ENCODE peak calls at places on chromosomes 4 and X, in nine cellular contexts. J is endodermal cell; V is ovary; A is small intestine; I is Peyer's patch; E is heart right ventricle; X is esophagus squamous epithelium; Z is upper lobe of right lung; K is CD4-positive, CD25-positive, alpha-beta regulatory T cell. D is an unnamed sample.

GRCh38 chr4:47704693-47705325 is 133.1 kb downstream of the CORIN start:
- DNase-seq in V (no peak), A (peak), X (no peak), E (peak), J (peak), Z (no peak), K (no peak), I (no peak), D (no peak)

GRCh38 chr4:67437974-67438713 is 107.2 kb downstream of the CENPC start:
- DNase-seq in J (no peak), K (no peak), A (no peak), X (no peak), I (no peak), E (no peak), Z (no peak), V (no peak), D (no peak)

GRCh38 chr4:17155486-17155885 is 257.0 kb upstream of the LDB2 start:
- DNase-seq in Z (no peak), X (no peak), I (no peak), A (no peak), V (no peak), K (no peak), J (no peak), E (no peak), D (no peak)

GRCh38 chrX:25191403-25191802 is 175.6 kb upstream of the ARX start:
- DNase-seq in A (no peak), J (peak), Z (no peak), E (no peak), V (no peak), X (no peak), I (no peak), K (no peak), D (no peak)

GRCh38 chrX:112979879-112980278 is 139.2 kb upstream of the AMOT start:
- DNase-seq in K (no peak), J (no peak), I (no peak), A (no peak), E (no peak), V (no peak), Z (no peak), X (no peak), D (no peak)

GRCh38 chr4:1572521-1572920 is 111.6 kb downstream of the FAM53A start:
- DNase-seq in A (no peak), K (no peak), J (peak), X (no peak), E (no peak), Z (no peak), V (no peak), I (no peak), D (no peak)

GRCh38 chr4:113049421-113050355 is at the start of gene ANK2:
- DNase-seq in X (no peak), K (no peak), E (no peak), A (no peak), V (no peak), I (no peak), Z (no peak), J (peak), D (peak)

GRCh38 chr4:186606593-186606992 is 51.2 kb upstream of the MTNR1A start:
- DNase-seq in E (no peak), X (no peak), Z (no peak), I (no peak), V (no peak), A (no peak), J (peak), K (no peak), D (no peak)

GRCh38 chr4:53595204-53595603 is 3.9 kb upstream of the LNX1 start:
- DNase-seq in I (no peak), V (no peak), J (no peak), X (no peak), E (no peak), Z (no peak), K (no peak), A (no peak), D (no peak)

GRCh38 chrX:24833695-24834094 is 140.0 kb downstream of the POLA1 start:
- DNase-seq in J (no peak), I (no peak), K (no peak), X (no peak), A (no peak), Z (no peak), V (no peak), E (no peak), D (no peak)

GRCh38 chr4:78596111-78596742 is 44.7 kb downstream of the ANXA3 start:
- DNase-seq in K (no peak), Z (no peak), X (no peak), J (no peak), A (peak), E (no peak), V (no peak), I (no peak), D (no peak)

GRCh38 chrX:22366166-22366702 is 93.5 kb downstream of the CBLL2 start:
- DNase-seq in E (no peak), Z (no peak), K (no peak), I (no peak), A (no peak), X (no peak), J (no peak), V (no peak), D (no peak)

GRCh38 chr4:77044458-77045124 is 31.2 kb downstream of the CCNI start:
- DNase-seq in E (no peak), J (no peak), A (peak), V (no peak), Z (no peak), X (no peak), I (no peak), K (no peak), D (no peak)

GRCh38 chrX:17520206-17520605 is 145.2 kb downstream of the NHS start:
- DNase-seq in I (no peak), A (no peak), E (no peak), J (no peak), X (no peak), K (no peak), Z (no peak), V (no peak), D (no peak)

GRCh38 chrX:13151806-13152510 is 107.5 kb upstream of the FAM9C start:
- DNase-seq in I (no peak), J (no peak), X (no peak), E (peak), V (no peak), K (peak), A (no peak), Z (no peak), D (no peak)

GRCh38 chr4:149493492-149493891 is 322.2 kb downstream of the IQCM start:
- DNase-seq in I (no peak), K (no peak), Z (no peak), X (no peak), A (peak), J (no peak), E (no peak), V (no peak), D (no peak)

GRCh38 chr4:107453987-107454386 is 266.0 kb downstream of the PAPSS1 start:
- DNase-seq in A (no peak), E (no peak), I (no peak), Z (no peak), K (no peak), J (no peak), X (no peak), V (no peak), D (no peak)

GRCh38 chrX:46812445-46812844 is 24.4 kb upstream of the RP2 start:
- DNase-seq in J (no peak), I (no peak), X (no peak), E (no peak), K (no peak), A (no peak), Z (no peak), V (no peak), D (no peak)

GRCh38 chr4:18480928-18481327 is 459.4 kb upstream of the LCORL start:
- DNase-seq in Z (no peak), X (no peak), V (no peak), A (peak), I (no peak), J (no peak), K (no peak), E (no peak), D (no peak)

GRCh38 chrX:33171071-33171470 is 40.3 kb downstream of the DMD start:
- DNase-seq in A (no peak), E (no peak), J (no peak), X (no peak), K (no peak), Z (no peak), V (no peak), I (no peak), D (no peak)

GRCh38 chr4:39932776-39933402 is 44.8 kb downstream of the PDS5A start:
- DNase-seq in J (no peak), I (no peak), V (no peak), E (no peak), K (no peak), X (no peak), Z (no peak), A (peak), D (no peak)

GRCh38 chrX:39850630-39851152 is 247.1 kb downstream of the BCOR start:
- DNase-seq in I (no peak), K (no peak), Z (no peak), V (no peak), X (no peak), J (peak), E (no peak), A (no peak), D (no peak)
- H3K27ac ChIP-seq in I (no peak), K (no peak), Z (no peak), V (no peak), X (no peak), J (no peak), E (no peak), A (peak), D (no peak)

DNA sequence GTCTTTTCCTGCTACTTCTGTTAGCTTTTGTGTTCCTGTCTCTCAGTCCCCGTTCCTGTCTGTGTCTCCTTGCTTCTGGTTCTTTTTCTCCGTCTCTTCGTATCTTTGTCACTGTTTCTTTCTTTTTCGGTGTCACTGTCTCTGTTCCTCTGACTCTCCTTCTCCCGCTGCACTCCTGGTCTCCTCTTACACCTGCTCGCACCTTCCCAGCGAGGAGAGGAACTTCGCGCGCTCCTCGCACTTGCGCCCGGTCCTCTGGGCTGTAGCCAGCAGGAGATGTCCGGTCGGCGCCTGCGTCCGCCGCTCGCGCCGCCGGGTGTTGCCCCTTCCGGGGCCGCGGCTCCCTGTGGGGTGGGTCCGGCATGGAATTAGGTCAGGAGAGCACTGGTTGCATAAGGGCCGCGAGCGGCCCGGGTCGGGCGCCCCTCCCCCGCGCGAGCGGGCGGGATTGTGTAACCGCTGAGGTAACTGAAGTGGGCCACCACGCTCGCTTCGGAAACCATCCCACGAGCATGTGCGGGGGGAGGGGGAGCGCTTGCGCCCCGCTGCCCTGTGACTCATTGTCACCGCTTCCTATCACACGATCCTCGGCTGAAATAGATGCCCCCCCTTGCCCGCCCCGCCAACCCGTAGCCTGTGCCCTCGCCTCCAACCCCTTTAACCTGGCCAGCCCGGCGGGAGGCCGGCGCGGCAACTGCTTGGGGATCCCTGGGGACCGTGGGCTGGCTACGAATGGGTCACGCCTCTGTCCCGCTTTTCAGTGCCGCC is 1.6 kb downstream of the LONRF3 start:
- DNase-seq in K (peak), V (peak), I (peak), E (peak), J (peak), Z (peak), X (no peak), A (peak), D (no peak)
- H3K27ac ChIP-seq in K (peak), V (peak), I (peak), E (no peak), J (no peak), Z (peak), X (peak), A (no peak), D (no peak)

GRCh38 chrX:133685806-133686205 is 270.5 kb upstream of the GPC4 start:
- DNase-seq in X (no peak), K (no peak), A (peak), Z (no peak), I (no peak), V (no peak), J (no peak), E (no peak), D (no peak)
- H3K27ac ChIP-seq in X (no peak), K (no peak), A (no peak), Z (no peak), I (no peak), V (no peak), J (no peak), E (no peak), D (no peak)

GRCh38 chrX:11886745-11887144 is 128.7 kb downstream of the MSL3 start:
- DNase-seq in V (no peak), X (no peak), E (no peak), A (no peak), I (no peak), K (no peak), Z (no peak), J (no peak), D (no peak)
- H3K27ac ChIP-seq in V (no peak), X (no peak), E (no peak), A (no peak), I (no peak), K (no peak), Z (no peak), J (no peak), D (no peak)

DNA sequence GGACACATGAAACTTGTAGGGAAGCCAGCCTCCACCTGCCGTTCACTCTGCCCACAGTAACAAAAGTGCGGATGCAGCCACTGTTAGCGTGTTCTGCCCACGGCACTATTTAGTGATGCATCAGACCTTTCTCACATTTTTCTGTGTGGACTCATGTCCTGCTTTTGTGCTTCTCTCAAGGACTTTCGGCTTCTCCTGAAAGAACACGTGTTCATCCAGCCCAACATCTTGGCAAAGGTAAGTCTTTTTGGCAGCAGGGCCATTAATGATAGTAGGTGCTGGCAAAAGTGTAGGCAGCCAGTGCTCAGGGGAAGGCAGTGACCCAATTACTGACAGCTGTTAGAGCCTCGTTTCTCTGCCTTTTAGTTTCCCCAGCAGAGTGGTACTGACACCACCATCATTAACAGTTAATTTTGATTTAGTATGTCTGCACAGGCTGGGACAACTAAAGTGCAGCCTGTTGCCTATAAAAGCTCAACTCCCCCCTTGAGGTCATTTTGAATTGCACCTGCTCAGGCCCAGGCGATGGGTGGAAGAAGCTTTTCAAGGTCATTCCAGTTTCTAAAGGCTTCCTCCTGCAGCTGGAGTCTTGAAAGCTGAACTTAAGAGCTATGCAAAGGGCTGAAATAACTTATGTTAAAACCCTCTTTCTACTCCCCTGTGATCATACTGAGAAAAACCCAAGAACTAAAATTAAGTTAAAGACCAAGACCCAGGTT is 54.5 kb upstream of the HPSE start:
- DNase-seq in X (no peak), A (no peak), I (no peak), K (no peak), Z (no peak), V (no peak), E (no peak), J (no peak), D (no peak)
- H3K27ac ChIP-seq in X (no peak), A (no peak), I (no peak), K (no peak), Z (no peak), V (no peak), E (no peak), J (no peak), D (no peak)

GRCh38 chr4:95728145-95728544 is 111.7 kb upstream of the PDHA2 start:
- DNase-seq in J (no peak), Z (no peak), A (no peak), X (no peak), V (no peak), E (peak), K (no peak), I (no peak), D (no peak)
- H3K27ac ChIP-seq in J (no peak), Z (no peak), A (no peak), X (no peak), V (no peak), E (no peak), K (no peak), I (no peak), D (no peak)

DNA sequence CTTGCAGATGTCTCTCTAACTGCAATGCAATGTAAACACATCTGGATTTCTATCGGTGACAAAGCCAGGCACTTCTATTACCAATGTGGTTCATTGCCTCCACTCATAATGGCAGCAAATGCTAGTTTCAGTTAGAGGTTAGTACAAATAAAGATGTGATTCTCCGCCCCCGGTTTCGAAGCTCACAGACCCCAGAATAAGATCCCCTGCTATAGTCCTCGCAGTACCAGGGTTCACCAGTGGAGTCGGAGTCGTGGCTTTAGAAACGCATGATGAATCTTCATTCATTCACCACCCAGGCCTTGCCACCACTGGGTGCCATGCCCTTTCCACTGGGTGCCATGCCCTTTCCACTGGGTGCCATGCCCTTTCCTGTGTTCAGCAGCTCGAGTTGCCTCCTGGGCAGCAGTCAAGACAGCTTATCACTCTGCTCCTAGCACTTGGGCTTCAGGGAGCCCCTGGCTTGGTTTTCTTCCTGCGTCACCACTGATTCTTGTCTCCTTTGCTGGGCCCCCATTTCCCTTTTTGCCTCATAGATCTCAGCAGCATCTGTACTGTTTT is 3.5 kb upstream of the NAA10 start:
- DNase-seq in A (no peak), V (no peak), J (no peak), Z (no peak), X (no peak), E (no peak), K (no peak), I (no peak), D (no peak)
- H3K27ac ChIP-seq in A (no peak), V (no peak), J (no peak), Z (no peak), X (no peak), E (no peak), K (no peak), I (no peak), D (no peak)

GRCh38 chr4:4789462-4789861 is 70.0 kb upstream of the MSX1 start:
- DNase-seq in I (no peak), X (no peak), E (no peak), A (no peak), Z (no peak), K (no peak), V (no peak), J (no peak), D (no peak)

GRCh38 chr4:4794421-4794820 is 65.0 kb upstream of the MSX1 start:
- DNase-seq in X (no peak), A (no peak), I (no peak), Z (no peak), V (no peak), E (no peak), J (no peak), K (no peak), D (no peak)

GRCh38 chr4:4788573-4788972 is 70.9 kb upstream of the MSX1 start:
- DNase-seq in A (no peak), E (no peak), K (no peak), J (no peak), I (no peak), V (no peak), X (no peak), Z (no peak), D (no peak)

GRCh38 chr4:4791299-4791798 is 68.1 kb upstream of the MSX1 start:
- DNase-seq in K (no peak), A (no peak), J (no peak), E (no peak), I (no peak), Z (no peak), X (no peak), V (no peak), D (peak)

DNA sequence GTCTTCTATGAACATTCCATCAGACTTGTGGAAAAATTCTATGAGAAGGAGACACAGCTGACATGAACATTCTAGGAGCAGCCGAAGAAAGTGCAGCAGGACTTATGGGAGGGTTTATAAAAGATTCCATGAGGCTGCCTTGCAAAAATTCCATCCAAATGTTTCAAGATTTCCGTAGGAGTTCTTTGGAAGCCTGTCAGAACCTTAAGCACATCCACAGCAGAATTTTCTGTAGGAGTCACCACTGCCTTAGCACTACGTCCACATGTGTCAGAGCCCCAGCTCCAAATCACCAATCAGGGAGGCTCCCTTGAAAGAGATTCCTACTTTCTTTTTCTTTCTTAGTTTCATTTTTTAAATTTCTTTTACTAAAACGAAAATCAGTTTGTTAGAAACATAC is 66.9 kb upstream of the MSX1 start:
- DNase-seq in A (no peak), X (no peak), Z (no peak), E (no peak), J (no peak), K (no peak), I (no peak), V (no peak), D (no peak)
- H3K27ac ChIP-seq in A (no peak), X (no peak), Z (no peak), E (no peak), J (no peak), K (no peak), I (no peak), V (no peak), D (no peak)

GRCh38 chrX:20141281-20142220 is at the start of gene EIF1AX:
- DNase-seq in J (peak), Z (peak), E (peak), K (peak), A (peak), X (peak), V (peak), I (peak), D (peak)
- H3K27ac ChIP-seq in J (peak), Z (peak), E (peak), K (peak), A (peak), X (peak), V (peak), I (peak), D (peak)

GRCh38 chr4:24471623-24472510 is 112.5 kb downstream of the DHX15 start:
- DNase-seq in J (peak), V (peak), A (no peak), X (no peak), E (peak), I (peak), Z (no peak), K (no peak), D (no peak)
- H3K27ac ChIP-seq in J (no peak), V (no peak), A (no peak), X (peak), E (no peak), I (no peak), Z (no peak), K (no peak), D (no peak)

D was measured in substantia nigra.